ENCODE peak calls at places on chromosome 22, in six cellular contexts. One of them, this sample, is unnamed.
A peak's percentile ranks its signal among the peaks of the same experiment; 100 is the strongest.

GRCh38 chr22:19672054-19672776 is 42.1 kb upstream of the SEPTIN5 start:
- DNase-seq in A549: no peak
- DNase-seq in fibroblast of lung: no peak
- DNase-seq in PC-3: no peak
- DNase-seq in upper lobe of right lung: no peak
- DNase-seq in fibroblast of pulmonary artery: no peak
- DNase-seq in this sample: no peak

GRCh38 chr22:19824197-19825015 is 30.3 kb downstream of the GNB1L start:
- DNase-seq in A549: no peak
- DNase-seq in fibroblast of lung: no peak
- DNase-seq in PC-3: no peak
- DNase-seq in upper lobe of right lung: peak; percentile 57
- DNase-seq in fibroblast of pulmonary artery: no peak
- DNase-seq in this sample: peak; percentile 63

GRCh38 chr22:35023692-35024363 is 42.1 kb upstream of the ISX start:
- DNase-seq in A549: peak; percentile 27
- DNase-seq in fibroblast of lung: peak; percentile 27
- DNase-seq in PC-3: peak; percentile 44
- DNase-seq in upper lobe of right lung: peak; percentile 86
- DNase-seq in fibroblast of pulmonary artery: peak; percentile 48
- DNase-seq in this sample: peak; percentile 31

GRCh38 chr22:41757507-41757906 is 43.0 kb upstream of the CCDC134 start:
- DNase-seq in A549: no peak
- DNase-seq in fibroblast of lung: no peak
- DNase-seq in PC-3: no peak
- DNase-seq in upper lobe of right lung: no peak
- DNase-seq in fibroblast of pulmonary artery: no peak
- DNase-seq in this sample: no peak

GRCh38 chr22:19819911-19820879 is 34.5 kb downstream of the GNB1L start:
- DNase-seq in A549: no peak
- DNase-seq in fibroblast of lung: no peak
- DNase-seq in PC-3: no peak
- DNase-seq in upper lobe of right lung: no peak
- DNase-seq in fibroblast of pulmonary artery: no peak
- DNase-seq in this sample: no peak

GRCh38 chr22:24995649-24996180 is 43.2 kb downstream of the KIAA1671 start:
- DNase-seq in A549: no peak
- DNase-seq in fibroblast of lung: no peak
- DNase-seq in PC-3: no peak
- DNase-seq in upper lobe of right lung: no peak
- DNase-seq in fibroblast of pulmonary artery: no peak
- DNase-seq in this sample: no peak

GRCh38 chr22:36411589-36412258 is 24.0 kb upstream of the MYH9 start:
- DNase-seq in A549: no peak
- DNase-seq in fibroblast of lung: no peak
- DNase-seq in PC-3: no peak
- DNase-seq in upper lobe of right lung: no peak
- DNase-seq in fibroblast of pulmonary artery: no peak
- DNase-seq in this sample: no peak

GRCh38 chr22:20022231-20023069 is 1.5 kb downstream of the TANGO2 start:
- DNase-seq in A549: no peak
- DNase-seq in fibroblast of lung: no peak
- DNase-seq in PC-3: no peak
- DNase-seq in upper lobe of right lung: no peak
- DNase-seq in fibroblast of pulmonary artery: no peak
- DNase-seq in this sample: no peak

GRCh38 chr22:18947905-18948304 is 11.8 kb upstream of the PRODH start:
- DNase-seq in A549: no peak
- DNase-seq in fibroblast of lung: no peak
- DNase-seq in PC-3: no peak
- DNase-seq in upper lobe of right lung: peak; percentile 52
- DNase-seq in fibroblast of pulmonary artery: no peak
- DNase-seq in this sample: no peak

GRCh38 chr22:26364066-26365015 is 64.7 kb upstream of the ASPHD2 start:
- DNase-seq in A549: peak; percentile 36
- DNase-seq in fibroblast of lung: peak; percentile 78
- DNase-seq in PC-3: peak; percentile 73
- DNase-seq in upper lobe of right lung: no peak
- DNase-seq in fibroblast of pulmonary artery: peak; percentile 88
- DNase-seq in this sample: peak; percentile 71

GRCh38 chr22:42269407-42270177 is 861 bp downstream of the TCF20 start:
- DNase-seq in A549: peak; percentile 68
- DNase-seq in fibroblast of lung: no peak
- DNase-seq in PC-3: peak; percentile 61
- DNase-seq in upper lobe of right lung: peak; percentile 88
- DNase-seq in fibroblast of pulmonary artery: peak; percentile 14
- DNase-seq in this sample: no peak

GRCh38 chr22:46087816-46088277 is 62.5 kb upstream of the PPARA start:
- DNase-seq in A549: no peak
- DNase-seq in fibroblast of lung: peak; percentile 95
- DNase-seq in PC-3: no peak
- DNase-seq in upper lobe of right lung: peak; percentile 84
- DNase-seq in fibroblast of pulmonary artery: peak; percentile 91
- DNase-seq in this sample: peak; percentile 98

GRCh38 chr22:43004362-43005035 is 10.4 kb downstream of the PACSIN2 start:
- DNase-seq in A549: no peak
- DNase-seq in fibroblast of lung: peak; percentile 68
- DNase-seq in PC-3: no peak
- DNase-seq in upper lobe of right lung: no peak
- DNase-seq in fibroblast of pulmonary artery: no peak
- DNase-seq in this sample: peak; percentile 76

GRCh38 chr22:35313311-35314121 is 13.8 kb downstream of the TOM1 start:
- DNase-seq in A549: peak; percentile 21
- DNase-seq in fibroblast of lung: peak; percentile 69
- DNase-seq in PC-3: peak; percentile 61
- DNase-seq in upper lobe of right lung: peak; percentile 43
- DNase-seq in fibroblast of pulmonary artery: peak; percentile 89
- DNase-seq in this sample: peak; percentile 90

GRCh38 chr22:40196628-40197027 is 18.9 kb downstream of the TNRC6B start:
- DNase-seq in A549: peak; percentile 6
- DNase-seq in fibroblast of lung: peak; percentile 93
- DNase-seq in PC-3: peak; percentile 84
- DNase-seq in upper lobe of right lung: no peak
- DNase-seq in fibroblast of pulmonary artery: peak; percentile 88
- DNase-seq in this sample: peak; percentile 89

GRCh38 chr22:22959147-22959827 is 71.7 kb downstream of the IGLL5 start:
- DNase-seq in A549: peak; percentile 40
- DNase-seq in fibroblast of lung: peak; percentile 82
- DNase-seq in PC-3: peak; percentile 80
- DNase-seq in upper lobe of right lung: no peak
- DNase-seq in fibroblast of pulmonary artery: peak; percentile 87
- DNase-seq in this sample: peak; percentile 45

GRCh38 chr22:35540600-35541253 is at the start of gene RASD2:
- DNase-seq in A549: peak; percentile 51
- DNase-seq in fibroblast of lung: no peak
- DNase-seq in PC-3: peak; percentile 20
- DNase-seq in upper lobe of right lung: no peak
- DNase-seq in fibroblast of pulmonary artery: no peak
- DNase-seq in this sample: no peak

GRCh38 chr22:44330188-44330726 is 17.5 kb upstream of the SHISAL1 start:
- DNase-seq in A549: no peak
- DNase-seq in fibroblast of lung: no peak
- DNase-seq in PC-3: no peak
- DNase-seq in upper lobe of right lung: no peak
- DNase-seq in fibroblast of pulmonary artery: no peak
- DNase-seq in this sample: no peak

GRCh38 chr22:44330727-44331660 is 18.2 kb upstream of the SHISAL1 start:
- DNase-seq in A549: no peak
- DNase-seq in fibroblast of lung: no peak
- DNase-seq in PC-3: no peak
- DNase-seq in upper lobe of right lung: no peak
- DNase-seq in fibroblast of pulmonary artery: no peak
- DNase-seq in this sample: no peak

GRCh38 chr22:44332946-44333345 is 20.2 kb upstream of the SHISAL1 start:
- DNase-seq in A549: no peak
- DNase-seq in fibroblast of lung: no peak
- DNase-seq in PC-3: no peak
- DNase-seq in upper lobe of right lung: no peak
- DNase-seq in fibroblast of pulmonary artery: no peak
- DNase-seq in this sample: no peak

GRCh38 chr22:44333847-44334635 is 21.3 kb upstream of the SHISAL1 start:
- DNase-seq in A549: no peak
- DNase-seq in fibroblast of lung: no peak
- DNase-seq in PC-3: no peak
- DNase-seq in upper lobe of right lung: no peak
- DNase-seq in fibroblast of pulmonary artery: no peak
- DNase-seq in this sample: no peak

DNA sequence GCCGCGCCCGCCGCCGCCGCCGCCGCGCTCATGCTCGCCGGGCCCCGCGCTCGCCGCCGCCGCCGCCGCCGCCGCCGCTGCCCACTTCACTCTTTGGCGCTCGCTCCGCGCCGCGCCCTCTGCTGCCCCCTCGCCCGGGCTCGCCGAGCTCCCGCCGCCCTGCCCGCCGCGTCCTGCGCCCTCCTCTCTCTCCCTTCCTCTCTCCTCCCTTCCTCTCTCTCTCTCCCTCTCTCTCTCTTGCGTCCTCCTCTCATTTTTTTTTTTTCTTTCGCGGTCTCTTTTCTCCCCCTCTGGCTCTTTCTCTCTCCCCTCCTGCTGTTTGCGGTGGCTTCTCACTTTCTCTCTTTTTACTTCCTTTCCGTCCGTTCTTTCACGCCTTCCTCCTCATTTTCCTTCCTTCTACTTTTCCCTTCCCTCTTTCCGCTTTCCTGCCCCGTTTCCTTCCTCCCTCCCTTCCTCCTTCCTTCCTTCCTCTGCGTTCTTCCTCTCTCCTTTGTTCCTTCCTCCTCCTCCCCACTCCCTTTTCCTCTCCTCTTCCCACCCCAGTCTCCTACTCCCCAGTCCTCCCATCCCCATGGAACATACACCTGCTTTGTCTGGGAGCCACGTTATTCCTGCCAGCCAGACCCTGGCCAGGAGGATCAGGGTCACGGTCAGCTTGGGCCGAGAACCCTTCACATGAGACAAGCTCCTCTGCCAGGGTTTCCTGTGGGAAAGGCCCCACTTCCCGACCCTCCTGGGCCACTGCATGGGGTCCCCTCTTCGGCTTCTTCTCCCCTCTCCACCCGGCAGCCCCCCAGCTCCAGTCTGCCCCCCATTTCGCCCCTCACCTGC is 19.3 kb upstream of the SHISAL1 start:
- DNase-seq in A549: peak; percentile 16
- DNase-seq in fibroblast of lung: peak; percentile 17
- DNase-seq in PC-3: peak; percentile 11
- DNase-seq in upper lobe of right lung: no peak
- DNase-seq in fibroblast of pulmonary artery: peak; percentile 27
- DNase-seq in this sample: peak; percentile 9
- TF ChIP-seq CTCF in A549: no peak
- TF ChIP-seq CTCF in fibroblast of lung: no peak
- TF ChIP-seq CTCF in PC-3: no peak
- TF ChIP-seq CTCF in upper lobe of right lung: no peak
- TF ChIP-seq CTCF in fibroblast of pulmonary artery: no peak
- TF ChIP-seq CTCF in this sample: no peak

GRCh38 chr22:48845356-48845936 is 982.2 kb downstream of the BRD1 start:
- DNase-seq in A549: no peak
- DNase-seq in fibroblast of lung: no peak
- DNase-seq in PC-3: no peak
- DNase-seq in upper lobe of right lung: no peak
- DNase-seq in fibroblast of pulmonary artery: no peak
- DNase-seq in this sample: no peak
- TF ChIP-seq CTCF in A549: no peak
- TF ChIP-seq CTCF in fibroblast of lung: no peak
- TF ChIP-seq CTCF in PC-3: no peak
- TF ChIP-seq CTCF in upper lobe of right lung: no peak
- TF ChIP-seq CTCF in fibroblast of pulmonary artery: no peak
- TF ChIP-seq CTCF in this sample: no peak

GRCh38 chr22:32050678-32051515 is 7.8 kb downstream of the SLC5A1 start:
- DNase-seq in A549: peak; percentile 40
- DNase-seq in fibroblast of lung: peak; percentile 88
- DNase-seq in PC-3: peak; percentile 88
- DNase-seq in upper lobe of right lung: no peak
- DNase-seq in fibroblast of pulmonary artery: peak; percentile 83
- DNase-seq in this sample: peak; percentile 90

GRCh38 chr22:32044477-32044876 is 1.4 kb downstream of the SLC5A1 start:
- DNase-seq in A549: no peak
- DNase-seq in fibroblast of lung: no peak
- DNase-seq in PC-3: no peak
- DNase-seq in upper lobe of right lung: no peak
- DNase-seq in fibroblast of pulmonary artery: no peak
- DNase-seq in this sample: no peak

GRCh38 chr22:32044913-32045312 is 1.9 kb downstream of the SLC5A1 start:
- DNase-seq in A549: no peak
- DNase-seq in fibroblast of lung: no peak
- DNase-seq in PC-3: peak; percentile 30
- DNase-seq in upper lobe of right lung: no peak
- DNase-seq in fibroblast of pulmonary artery: no peak
- DNase-seq in this sample: no peak

GRCh38 chr22:32052259-32052658 is 9.2 kb downstream of the SLC5A1 start:
- DNase-seq in A549: no peak
- DNase-seq in fibroblast of lung: no peak
- DNase-seq in PC-3: no peak
- DNase-seq in upper lobe of right lung: no peak
- DNase-seq in fibroblast of pulmonary artery: no peak
- DNase-seq in this sample: no peak

DNA sequence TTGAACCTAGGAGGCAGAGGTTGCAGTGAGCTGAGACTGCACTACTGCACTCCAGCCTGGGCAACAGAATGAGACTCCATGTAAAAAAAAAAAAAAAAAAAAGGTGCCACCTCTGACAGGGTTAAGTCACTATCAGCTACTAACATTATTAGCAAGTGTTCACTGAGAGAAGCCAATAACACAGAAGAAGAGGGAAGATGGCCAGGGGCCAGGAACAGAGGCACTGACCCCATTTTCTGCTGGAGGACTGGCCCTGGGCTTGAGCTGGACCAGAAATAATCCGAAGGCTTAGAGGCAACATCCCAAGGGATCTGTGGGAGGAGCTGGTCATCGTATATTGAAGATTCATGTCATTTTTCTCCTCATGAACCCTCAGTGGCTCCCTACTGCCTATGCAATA is 5.0 kb downstream of the SLC5A1 start:
- DNase-seq in A549: no peak
- DNase-seq in fibroblast of lung: no peak
- DNase-seq in PC-3: no peak
- DNase-seq in upper lobe of right lung: no peak
- DNase-seq in fibroblast of pulmonary artery: no peak
- DNase-seq in this sample: no peak
- TF ChIP-seq CTCF in A549: no peak
- TF ChIP-seq CTCF in fibroblast of lung: no peak
- TF ChIP-seq CTCF in PC-3: no peak
- TF ChIP-seq CTCF in upper lobe of right lung: no peak
- TF ChIP-seq CTCF in fibroblast of pulmonary artery: no peak
- TF ChIP-seq CTCF in this sample: no peak

GRCh38 chr22:17131686-17132085 is 10.5 kb upstream of the TMEM121B start:
- DNase-seq in A549: no peak
- DNase-seq in fibroblast of lung: no peak
- DNase-seq in PC-3: no peak
- DNase-seq in upper lobe of right lung: no peak
- DNase-seq in fibroblast of pulmonary artery: no peak
- DNase-seq in this sample: no peak

GRCh38 chr22:17133137-17133536 is 12.0 kb upstream of the TMEM121B start:
- DNase-seq in A549: no peak
- DNase-seq in fibroblast of lung: no peak
- DNase-seq in PC-3: no peak
- DNase-seq in upper lobe of right lung: no peak
- DNase-seq in fibroblast of pulmonary artery: no peak
- DNase-seq in this sample: no peak

GRCh38 chr22:17135153-17135760 is 14.1 kb upstream of the TMEM121B start:
- DNase-seq in A549: no peak
- DNase-seq in fibroblast of lung: no peak
- DNase-seq in PC-3: no peak
- DNase-seq in upper lobe of right lung: no peak
- DNase-seq in fibroblast of pulmonary artery: no peak
- DNase-seq in this sample: no peak

GRCh38 chr22:17130199-17130598 is 9.0 kb upstream of the TMEM121B start:
- DNase-seq in A549: no peak
- DNase-seq in fibroblast of lung: no peak
- DNase-seq in PC-3: no peak
- DNase-seq in upper lobe of right lung: no peak
- DNase-seq in fibroblast of pulmonary artery: no peak
- DNase-seq in this sample: peak; percentile 18

GRCh38 chr22:17132112-17132511 is 11.0 kb upstream of the TMEM121B start:
- DNase-seq in A549: no peak
- DNase-seq in fibroblast of lung: no peak
- DNase-seq in PC-3: no peak
- DNase-seq in upper lobe of right lung: no peak
- DNase-seq in fibroblast of pulmonary artery: no peak
- DNase-seq in this sample: no peak
- TF ChIP-seq CTCF in A549: no peak
- TF ChIP-seq CTCF in fibroblast of lung: no peak
- TF ChIP-seq CTCF in PC-3: no peak
- TF ChIP-seq CTCF in upper lobe of right lung: no peak
- TF ChIP-seq CTCF in fibroblast of pulmonary artery: no peak
- TF ChIP-seq CTCF in this sample: no peak